ENCODE peak calls at places on chromosomes 13 and 19, in eight cellular contexts. J is iPS-NIHi11; M is activated CD4-positive, alpha-beta T cell treated with anti-CD3 and anti-CD28 coated beads for 48 hours; A is NCI-H1092; Y is bronchial epithelial cell; E is left ventricle myocardium inferior; Z is CD8-positive, alpha-beta T cell; G is mammary epithelial cell. W is an unnamed sample.

GRCh38 chr19:543912-544608 is at the start of gene GZMM:
- DNase-seq in J (no peak), M (peak; percentile 80), A (no peak), Y (no peak), E (no peak), Z (peak; percentile 74), G (no peak), W (no peak)

GRCh38 chr13:70388935-70389334 is 280.7 kb upstream of the KLHL1 start:
- DNase-seq in J (no peak), M (no peak), A (no peak), Y (no peak), E (no peak), Z (no peak), G (no peak), W (no peak)

GRCh38 chr13:22964245-22964966 is 216.4 kb upstream of the SGCG start:
- DNase-seq in J (peak; percentile 1), M (no peak), A (no peak), Y (no peak), E (no peak), Z (no peak), G (no peak), W (no peak)

GRCh38 chr13:29704648-29705047 is 109.2 kb upstream of the SLC7A1 start:
- DNase-seq in J (no peak), M (no peak), A (no peak), Y (no peak), E (peak; percentile 23), Z (no peak), G (no peak), W (no peak)

GRCh38 chr19:2288010-2288742 is 6.2 kb upstream of the PEAK3 start:
- DNase-seq in J (no peak), M (no peak), A (no peak), Y (no peak), E (no peak), Z (no peak), G (no peak), W (no peak)

GRCh38 chr19:374183-374885 is 29.7 kb upstream of the MIER2 start:
- DNase-seq in J (no peak), M (no peak), A (no peak), Y (peak; percentile 60), E (no peak), Z (no peak), G (peak; percentile 47), W (no peak)

GRCh38 chr19:47310819-47311218 is 1.2 kb downstream of the C5AR1 start:
- DNase-seq in J (no peak), M (no peak), A (peak; percentile 20), Y (peak; percentile 33), E (peak; percentile 50), Z (no peak), G (no peak), W (no peak)

GRCh38 chr13:32581177-32581786 is 5.0 kb upstream of the PDS5B start:
- DNase-seq in J (no peak), M (no peak), A (no peak), Y (peak; percentile 26), E (no peak), Z (no peak), G (no peak), W (peak; percentile 40)

GRCh38 chr13:101575591-101575990 is 123.1 kb downstream of the ITGBL1 start:
- DNase-seq in J (no peak), M (no peak), A (no peak), Y (peak; percentile 22), E (no peak), Z (no peak), G (peak; percentile 12), W (no peak)

GRCh38 chr13:48715977-48716376 is 62.2 kb downstream of the CYSLTR2 start:
- DNase-seq in J (no peak), M (no peak), A (no peak), Y (no peak), E (no peak), Z (no peak), G (no peak), W (no peak)

GRCh38 chr13:99129050-99129449 is 71.6 kb upstream of the UBAC2 start:
- DNase-seq in J (no peak), M (no peak), A (no peak), Y (no peak), E (no peak), Z (no peak), G (no peak), W (no peak)

GRCh38 chr13:41554626-41555386 is 97.5 kb downstream of the RGCC start:
- DNase-seq in J (no peak), M (peak; percentile 65), A (no peak), Y (no peak), E (no peak), Z (no peak), G (peak; percentile 59), W (no peak)

GRCh38 chr13:20518652-20519051 is 7.0 kb downstream of the CRYL1 start:
- DNase-seq in J (no peak), M (no peak), A (no peak), Y (no peak), E (no peak), Z (no peak), G (no peak), W (no peak)

GRCh38 chr19:57803265-57803593 is 11.5 kb downstream of the ZNF552 start:
- DNase-seq in J (no peak), M (no peak), A (no peak), Y (no peak), E (no peak), Z (no peak), G (no peak), W (no peak)

GRCh38 chr13:92354583-92354982 is 872.0 kb upstream of the GPC6 start:
- DNase-seq in J (no peak), M (no peak), A (no peak), Y (no peak), E (no peak), Z (no peak), G (no peak), W (no peak)

GRCh38 chr19:55484571-55485438 is at the start of gene NAT14:
- DNase-seq in J (peak; percentile 95), M (peak; percentile 63), A (peak; percentile 40), Y (no peak), E (peak; percentile 54), Z (peak; percentile 34), G (peak; percentile 25), W (peak; percentile 37)

GRCh38 chr19:32708457-32708856 is 11.1 kb upstream of the TDRD12 start:
- DNase-seq in J (no peak), M (peak; percentile 47), A (no peak), Y (no peak), E (no peak), Z (no peak), G (no peak), W (no peak)

GRCh38 chr13:109789262-109789661 is 2.9 kb upstream of the IRS2 start:
- DNase-seq in J (no peak), M (no peak), A (no peak), Y (no peak), E (no peak), Z (no peak), G (no peak), W (no peak)

GRCh38 chr19:18742838-18743237 is 48.3 kb downstream of the COMP start:
- DNase-seq in J (no peak), M (no peak), A (no peak), Y (no peak), E (no peak), Z (no peak), G (no peak), W (no peak)

GRCh38 chr13:63041640-63042414 is 1626.2 kb upstream of the PCDH20 start:
- DNase-seq in J (no peak), M (no peak), A (no peak), Y (peak; percentile 13), E (no peak), Z (no peak), G (no peak), W (no peak)

GRCh38 chr13:113951246-113951999 is 22.5 kb downstream of the C13orf46 start:
- DNase-seq in J (peak; percentile 87), M (peak; percentile 71), A (peak; percentile 54), Y (peak; percentile 41), E (peak; percentile 88), Z (peak; percentile 16), G (peak; percentile 68), W (no peak)

GRCh38 chr13:39825886-39826285 is 170.4 kb downstream of the COG6 start:
- DNase-seq in J (no peak), M (no peak), A (no peak), Y (no peak), E (no peak), Z (no peak), G (no peak), W (no peak)

GRCh38 chr13:45209229-45209628 is 8.4 kb upstream of the KCTD4 start:
- DNase-seq in J (no peak), M (no peak), A (no peak), Y (peak; percentile 97), E (no peak), Z (no peak), G (peak; percentile 76), W (no peak)

GRCh38 chr19:4334929-4335833 is 3.4 kb downstream of the STAP2 start:
- DNase-seq in J (no peak), M (no peak), A (no peak), Y (no peak), E (no peak), Z (no peak), G (no peak), W (no peak)

GRCh38 chr13:106566682-106567420 is 1.1 kb downstream of the ARGLU1 start:
- DNase-seq in J (peak; percentile 47), M (peak; percentile 62), A (peak; percentile 42), Y (peak; percentile 46), E (peak; percentile 59), Z (peak; percentile 13), G (peak; percentile 58), W (peak; percentile 22)

GRCh38 chr13:41713405-41713804 is 247.5 kb downstream of the VWA8 start:
- DNase-seq in J (no peak), M (no peak), A (no peak), Y (no peak), E (no peak), Z (no peak), G (no peak), W (no peak)

GRCh38 chr13:45194081-45194939 is 6.5 kb downstream of the KCTD4 start:
- DNase-seq in J (no peak), M (no peak), A (peak; percentile 10), Y (no peak), E (peak; percentile 37), Z (no peak), G (peak; percentile 69), W (no peak)

GRCh38 chr13:38688674-38689073 is 1.8 kb downstream of the FREM2 start:
- DNase-seq in J (no peak), M (no peak), A (no peak), Y (no peak), E (no peak), Z (no peak), G (no peak), W (no peak)

GRCh38 chr19:10812902-10813404 is 23.1 kb downstream of the TMED1 start:
- DNase-seq in J (no peak), M (peak; percentile 58), A (no peak), Y (peak; percentile 62), E (no peak), Z (no peak), G (peak; percentile 59), W (peak; percentile 86)

W was measured in amniotic stem cell.